ENCODE peak calls at places on chromosomes 5 and 9, in seven cellular contexts. F is activated CD4-positive, CD25-positive, alpha-beta regulatory T cell treated with anti-CD3 and anti-CD28 coated beads, Interleukin-2, amount 50 U/mL, for 72 hours; K is HAP-1; X is anterior cingulate cortex; H is WERI-Rb-1; B is NAMALWA; L is NCI-H1105. V is an unnamed sample.
A peak's percentile ranks its signal among the peaks of the same experiment; 100 is the strongest.

GRCh38 chr9:111895996-111896941 is at the start of gene UGCG:
- DNase-seq in B (peak; percentile 88), H (peak; percentile 92), L (peak; percentile 49), X (peak; percentile 72), F (peak; percentile 90), K (peak; percentile 88), V (no peak)

GRCh38 chr9:102778756-102779155 is 216.4 kb upstream of the CYLC2 start:
- DNase-seq in L (no peak), H (no peak), X (no peak), B (no peak), F (no peak), K (no peak), V (no peak)

GRCh38 chr9:138103111-138103823 is 225.7 kb downstream of the CACNA1B start:
- DNase-seq in F (no peak), K (no peak), L (no peak), H (no peak), B (no peak), X (no peak), V (no peak)

GRCh38 chr9:110089681-110090370 is 118.1 kb downstream of the C9orf152 start:
- DNase-seq in X (no peak), L (peak; percentile 52), F (no peak), B (no peak), K (no peak), H (no peak), V (no peak)

GRCh38 chr9:130535818-130536521 is 43.4 kb upstream of the FUBP3 start:
- DNase-seq in F (no peak), H (no peak), K (peak; percentile 22), X (no peak), L (peak; percentile 94), B (no peak), V (no peak)

GRCh38 chr5:40646286-40646685 is 33.4 kb upstream of the PTGER4 start:
- DNase-seq in B (no peak), F (no peak), K (no peak), X (no peak), L (no peak), H (no peak), V (no peak)

GRCh38 chr9:2341956-2342355 is 279.6 kb upstream of the VLDLR start:
- DNase-seq in F (no peak), L (no peak), K (no peak), H (no peak), B (no peak), X (no peak), V (no peak)

GRCh38 chr5:104223885-104224773 is 661.5 kb upstream of the NUDT12 start:
- DNase-seq in F (no peak), B (no peak), L (no peak), X (no peak), H (no peak), K (no peak), V (no peak)

GRCh38 chr5:126385509-126385908 is 37.7 kb upstream of the GRAMD2B start:
- DNase-seq in H (no peak), X (no peak), K (no peak), L (no peak), B (no peak), F (no peak), V (no peak)

GRCh38 chr5:31232273-31232888 is 38.9 kb downstream of the CDH6 start:
- DNase-seq in H (peak; percentile 44), F (no peak), K (peak; percentile 67), L (no peak), X (no peak), B (peak; percentile 79), V (no peak)

GRCh38 chr5:107809201-107810034 is 138.7 kb upstream of the EFNA5 start:
- DNase-seq in H (no peak), F (no peak), X (no peak), B (no peak), L (no peak), K (peak; percentile 60), V (no peak)

GRCh38 chr9:107710988-107711387 is 221.4 kb upstream of the KLF4 start:
- DNase-seq in L (no peak), B (no peak), K (no peak), F (no peak), H (no peak), X (no peak), V (no peak)

GRCh38 chr9:134783699-134784039 is 96.9 kb upstream of the FCN2 start:
- DNase-seq in F (no peak), L (no peak), B (no peak), K (no peak), H (no peak), X (no peak), V (no peak)

GRCh38 chr5:77993799-77994318 is 217.7 kb upstream of the TBCA start:
- DNase-seq in X (no peak), B (no peak), H (no peak), F (no peak), L (peak; percentile 59), K (no peak), V (no peak)

GRCh38 chr5:103119765-103120606 is at the start of the genes GIN1 and PPIP5K2:
- DNase-seq in K (peak; percentile 96), X (peak; percentile 87), F (peak; percentile 92), L (peak; percentile 84), H (peak; percentile 96), B (peak; percentile 99), V (peak; percentile 98)

GRCh38 chr5:36703245-36703860 is 96.9 kb downstream of the SLC1A3 start:
- DNase-seq in X (no peak), L (no peak), H (no peak), F (no peak), B (no peak), K (no peak), V (no peak)

GRCh38 chr9:85702881-85703280 is 38.9 kb downstream of the AGTPBP1 start:
- DNase-seq in K (no peak), X (no peak), F (no peak), B (no peak), L (no peak), H (no peak), V (no peak)

GRCh38 chr9:28539432-28539831 is 966.2 kb upstream of the C9orf72 start:
- DNase-seq in B (no peak), H (no peak), L (peak; percentile 14), X (no peak), K (no peak), F (no peak), V (no peak)

GRCh38 chr5:68740204-68740910 is 353.5 kb upstream of the SLC30A5 start:
- DNase-seq in F (no peak), X (no peak), B (peak; percentile 4), K (no peak), L (no peak), H (no peak), V (peak; percentile 33)

GRCh38 chr9:5518937-5519319 is 8.6 kb downstream of the PDCD1LG2 start:
- DNase-seq in L (no peak), K (no peak), X (no peak), B (no peak), H (no peak), F (no peak), V (no peak)

GRCh38 chr9:89445801-89446228 is 52.1 kb downstream of the SEMA4D start:
- DNase-seq in L (no peak), K (no peak), F (no peak), H (no peak), B (no peak), X (no peak), V (no peak)

GRCh38 chr5:8517461-8517860 is 648.5 kb downstream of the MTRR start:
- DNase-seq in B (no peak), K (no peak), F (no peak), X (no peak), L (no peak), H (peak; percentile 20), V (no peak)

GRCh38 chr5:54390015-54390414 is 65.5 kb upstream of the HSPB3 start:
- DNase-seq in X (no peak), B (no peak), K (no peak), L (peak; percentile 57), H (peak; percentile 91), F (no peak), V (no peak)

GRCh38 chr5:132094393-132095076 is 20.9 kb downstream of the CSF2 start:
- DNase-seq in B (no peak), X (no peak), H (peak; percentile 42), K (no peak), L (no peak), F (peak; percentile 27), V (no peak)

GRCh38 chr5:58680503-58680902 is 97.6 kb downstream of the RAB3C start:
- DNase-seq in L (no peak), K (no peak), F (no peak), X (no peak), B (no peak), H (no peak), V (no peak)

GRCh38 chr5:93574041-93574938 is 6.7 kb downstream of the NR2F1-AS1 start:
- DNase-seq in K (no peak), L (no peak), B (no peak), H (no peak), F (no peak), X (no peak), V (no peak)

GRCh38 chr5:13553896-13554295 is 390.6 kb downstream of the DNAH5 start:
- DNase-seq in K (no peak), B (peak; percentile 6), X (no peak), L (no peak), H (no peak), F (no peak), V (no peak)

GRCh38 chr5:58022055-58022454 is 437.8 kb downstream of the PLK2 start:
- DNase-seq in L (no peak), K (no peak), B (no peak), X (no peak), F (no peak), H (no peak), V (no peak)

GRCh38 chr5:33964132-33964531 is 20.4 kb downstream of the SLC45A2 start:
- DNase-seq in L (no peak), B (no peak), H (no peak), K (no peak), F (no peak), X (no peak), V (no peak)

GRCh38 chr5:158758666-158759065 is 341.1 kb downstream of the EBF1 start:
- DNase-seq in B (no peak), K (no peak), F (no peak), X (no peak), L (no peak), H (no peak), V (no peak)